ENCODE peak calls at places on chromosomes 13 and 19, in seven cellular contexts. R, V, C, U, G, E and X are unnamed samples.

GRCh38 chr19:15101479-15102082 is 5.6 kb upstream of the SYDE1 start:
- DNase-seq in R (peak; percentile 27), V (peak; percentile 26), C (peak; percentile 45), U (peak; percentile 54), G (peak; percentile 62), E (peak; percentile 82), X (peak; percentile 44)

GRCh38 chr19:18253716-18254115 is 20.5 kb downstream of the IQCN start:
- DNase-seq in R (no peak), V (peak; percentile 60), C (no peak), U (no peak), G (peak; percentile 64), E (no peak), X (peak; percentile 57)

GRCh38 chr19:47239152-47239551 is 8.2 kb upstream of the BBC3 start:
- DNase-seq in R (peak; percentile 20), V (no peak), C (no peak), U (no peak), G (no peak), E (peak; percentile 58), X (peak; percentile 36)

GRCh38 chr13:111158136-111158805 is 43.2 kb downstream of the ARHGEF7 start:
- DNase-seq in R (peak; percentile 20), V (peak; percentile 35), C (no peak), U (no peak), G (peak; percentile 30), E (no peak), X (no peak)

GRCh38 chr13:33174491-33174890 is 111.1 kb downstream of the STARD13 start:
- DNase-seq in R (no peak), V (no peak), C (no peak), U (peak; percentile 39), G (no peak), E (no peak), X (no peak)

GRCh38 chr13:37642201-37642600 is 43.6 kb upstream of the POSTN start:
- DNase-seq in R (no peak), V (no peak), C (no peak), U (no peak), G (no peak), E (no peak), X (no peak)

GRCh38 chr13:48110132-48110868 is 15.4 kb upstream of the MED4 start:
- DNase-seq in R (peak; percentile 53), V (peak; percentile 42), C (no peak), U (no peak), G (no peak), E (no peak), X (no peak)

GRCh38 chr13:110476220-110476617 is 85.3 kb downstream of the RAB20 start:
- DNase-seq in R (no peak), V (no peak), C (no peak), U (no peak), G (no peak), E (no peak), X (no peak)

GRCh38 chr19:54928299-54928698 is 19.0 kb downstream of the NLRP7 start:
- DNase-seq in R (no peak), V (no peak), C (peak; percentile 35), U (no peak), G (no peak), E (peak; percentile 68), X (peak; percentile 75)

GRCh38 chr19:52600639-52601024 is 30.5 kb downstream of the ZNF701 start:
- DNase-seq in R (no peak), V (no peak), C (no peak), U (no peak), G (no peak), E (peak; percentile 60), X (peak; percentile 35)

GRCh38 chr13:52924241-52925148 is 76.1 kb upstream of the PCDH8 start:
- DNase-seq in R (no peak), V (no peak), C (no peak), U (peak; percentile 39), G (no peak), E (no peak), X (no peak)

GRCh38 chr19:33507021-33507956 is 14.3 kb downstream of the PEPD start:
- DNase-seq in R (peak; percentile 60), V (no peak), C (no peak), U (peak; percentile 91), G (peak; percentile 45), E (peak; percentile 18), X (no peak)
- H3K4me3 ChIP-seq in R (no peak overlapping the region), V (no peak overlapping the region), C (no peak overlapping the region), U (no peak overlapping the region), G (no peak overlapping the region), E (no peak overlapping the region), X (no peak overlapping the region)

GRCh38 chr13:27251166-27252088 is at the start of gene RPL21:
- DNase-seq in R (peak; percentile 98), V (peak; percentile 88), C (peak; percentile 94), U (peak; percentile 87), G (peak; percentile 90), E (peak; percentile 96), X (peak; percentile 97)
- H3K79me2 ChIP-seq in R (peaks cover 40% of the 10 kb centered on the region), V (peaks cover 64% of the 10 kb centered on the region), C (peaks cover 78% of the 10 kb centered on the region), U (peaks cover 68% of the 10 kb centered on the region), G (peaks cover 60% of the 10 kb centered on the region), E (peaks cover 65% of the 10 kb centered on the region), X (peaks cover 63% of the 10 kb centered on the region)

GRCh38 chr13:51922771-51923480 is 61.2 kb downstream of the CCDC70 start:
- DNase-seq in R (no peak), V (no peak), C (no peak), U (no peak), G (no peak), E (no peak), X (peak; percentile 16)

GRCh38 chr13:51924756-51925544 is 63.2 kb downstream of the CCDC70 start:
- DNase-seq in R (no peak), V (no peak), C (no peak), U (no peak), G (no peak), E (no peak), X (no peak)

GRCh38 chr13:51921790-51922740 is 60.3 kb downstream of the CCDC70 start:
- DNase-seq in R (no peak), V (no peak), C (no peak), U (no peak), G (no peak), E (no peak), X (peak; percentile 61)

GRCh38 chr13:51925865-51926527 is 64.2 kb downstream of the CCDC70 start:
- DNase-seq in R (no peak), V (no peak), C (no peak), U (no peak), G (no peak), E (no peak), X (no peak)

DNA sequence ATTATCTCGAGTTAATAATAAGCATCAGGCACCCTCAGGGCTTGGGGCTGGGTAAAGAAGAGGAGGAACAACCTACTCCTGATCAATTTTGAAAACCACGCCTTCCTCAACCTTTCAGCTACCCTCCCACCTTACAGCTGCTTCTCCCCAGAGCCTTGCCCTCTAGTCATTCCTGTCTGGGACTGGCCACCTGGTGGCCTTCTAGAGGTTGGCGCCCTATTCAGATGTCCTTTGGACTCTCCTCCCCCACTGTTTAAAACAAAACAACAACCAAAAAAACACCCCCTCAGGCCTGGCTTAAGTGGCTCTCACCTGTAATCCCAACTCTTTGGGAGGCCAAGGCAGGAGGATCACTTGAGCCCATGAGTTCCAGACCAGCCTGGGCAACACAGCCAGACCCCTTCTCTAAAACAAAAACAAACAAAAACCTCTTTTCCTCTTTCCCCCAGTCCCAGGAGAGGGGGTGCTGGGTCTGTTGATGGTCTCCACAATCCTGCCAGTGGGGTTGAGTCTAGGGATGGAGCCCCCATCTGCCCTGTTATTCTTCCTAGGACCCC is 62.3 kb downstream of the CCDC70 start:
- DNase-seq in R (no peak), V (no peak), C (peak; percentile 20), U (peak; percentile 40), G (peak; percentile 41), E (peak; percentile 75), X (no peak)
- H3K27ac ChIP-seq in R (no peak overlapping the region), V (no peak overlapping the region), C (no peak overlapping the region), U (no peak overlapping the region), G (no peak overlapping the region), E (no peak overlapping the region), X (no peak overlapping the region)

GRCh38 chr19:32459199-32459865 is 53.8 kb downstream of the DPY19L3 start:
- DNase-seq in R (no peak), V (no peak), C (no peak), U (no peak), G (no peak), E (no peak), X (no peak)
- H3K4me3 ChIP-seq in R (no peak overlapping the region), V (no peak overlapping the region), C (no peak overlapping the region), U (no peak overlapping the region), G (no peak overlapping the region), E (no peak overlapping the region), X (no peak overlapping the region)

GRCh38 chr13:21020581-21020980 is 40.8 kb downstream of the LATS2 start:
- DNase-seq in R (no peak), V (no peak), C (no peak), U (no peak), G (no peak), E (no peak), X (no peak)

GRCh38 chr13:21025539-21025938 is 35.8 kb downstream of the LATS2 start:
- DNase-seq in R (no peak), V (no peak), C (no peak), U (no peak), G (no peak), E (no peak), X (no peak)

GRCh38 chr13:21020176-21020575 is 41.2 kb downstream of the LATS2 start:
- DNase-seq in R (no peak), V (no peak), C (no peak), U (no peak), G (no peak), E (no peak), X (no peak)

GRCh38 chr13:21022056-21022693 is 39.2 kb downstream of the LATS2 start:
- DNase-seq in R (no peak), V (no peak), C (no peak), U (no peak), G (no peak), E (no peak), X (no peak)

DNA sequence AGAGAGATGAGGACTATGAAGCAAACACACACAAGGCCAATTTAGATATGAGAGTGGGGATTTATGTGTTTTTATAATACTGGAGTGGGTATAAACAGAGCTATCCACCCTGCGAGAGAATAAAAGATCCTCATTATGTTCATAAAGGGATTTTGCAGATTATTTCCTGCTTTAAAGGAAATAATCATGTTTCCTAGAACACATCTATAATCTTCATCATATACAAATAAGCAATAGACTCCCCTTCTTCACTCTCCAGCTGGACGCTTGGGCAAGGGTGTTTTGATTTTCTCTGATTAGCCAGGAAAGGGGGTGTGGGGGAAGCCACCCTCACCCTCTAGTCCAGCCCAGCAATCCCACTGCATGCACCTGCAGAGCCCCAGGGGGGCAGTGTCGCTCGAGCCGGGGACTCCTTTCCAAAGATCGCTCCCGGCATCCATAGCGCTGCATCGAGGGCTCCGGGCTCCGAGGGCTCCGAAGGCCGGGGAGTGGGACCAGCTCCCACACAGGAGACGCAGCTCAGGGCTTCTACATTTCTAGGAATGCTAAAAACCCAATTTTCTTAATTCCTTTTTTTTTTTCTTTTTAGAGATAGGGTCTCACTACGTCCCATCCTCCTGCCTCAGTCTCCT is 38.6 kb downstream of the LATS2 start:
- DNase-seq in R (no peak), V (no peak), C (peak; percentile 35), U (peak; percentile 47), G (no peak), E (peak; percentile 72), X (no peak)
- H3K79me2 ChIP-seq in R (peaks cover 85% of the 10 kb centered on the region), V (peaks cover 85% of the 10 kb centered on the region), C (peaks cover 99% of the 10 kb centered on the region), U (peaks cover 100% of the 10 kb centered on the region), G (peaks cover 82% of the 10 kb centered on the region), E (peaks cover 99% of the 10 kb centered on the region), X (no peaks in the 10 kb centered on the region)

DNA sequence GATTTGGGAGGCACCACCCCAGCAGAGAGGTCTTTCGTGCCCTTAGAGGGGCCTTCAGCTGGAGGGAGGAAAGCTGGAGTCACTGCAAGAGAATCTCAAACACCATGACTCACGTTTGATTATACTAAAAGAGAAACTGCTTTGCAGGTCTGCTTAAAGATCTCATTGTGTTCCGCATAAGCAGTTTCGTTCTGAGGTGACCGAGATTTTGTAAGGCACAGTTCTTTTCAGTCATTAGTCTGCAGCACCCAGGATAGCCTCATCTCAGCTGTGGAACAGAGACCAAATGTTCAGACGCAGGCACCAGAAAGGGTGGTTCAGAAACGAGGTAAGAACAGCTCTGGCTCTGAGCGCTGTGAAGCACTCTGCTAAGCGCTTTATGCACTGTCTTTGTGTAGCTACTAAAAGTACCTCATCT is 71.2 kb upstream of the GTF3A start:
- DNase-seq in R (peak; percentile 77), V (no peak), C (no peak), U (no peak), G (peak; percentile 74), E (no peak), X (peak; percentile 38)
- H3K27ac ChIP-seq in R (no peak overlapping the region), V (no peak overlapping the region), C (no peak overlapping the region), U (no peak overlapping the region), G (peak overlapping the region; percentile 28), E (no peak overlapping the region), X (no peak overlapping the region)